ENCODE peak calls at places on chromosomes 13 and 19, in nine cellular contexts. T, X, N, H, M, E, W, Q and K are unnamed samples.

GRCh38 chr19:29841559-29842367 is 30.0 kb downstream of the CCNE1 start:
- DNase-seq in T (peak; percentile 53), X (no peak), N (peak; percentile 76), H (no peak), M (peak; percentile 65), E (peak; percentile 29), W (no peak), Q (no peak), K (no peak)

GRCh38 chr13:84127597-84128128 is 245.4 kb upstream of the SLITRK1 start:
- DNase-seq in T (no peak), X (no peak), N (no peak), H (no peak), M (no peak), E (no peak), W (no peak), Q (no peak), K (no peak)

GRCh38 chr13:102721800-102722231 is 27.0 kb upstream of the METTL21C start:
- DNase-seq in T (no peak), X (peak; percentile 52), N (peak; percentile 9), H (no peak), M (no peak), E (no peak), W (no peak), Q (no peak), K (no peak)

GRCh38 chr13:62997696-62998095 is 1582.0 kb upstream of the PCDH20 start:
- DNase-seq in T (no peak), X (no peak), N (no peak), H (no peak), M (no peak), E (no peak), W (no peak), Q (no peak), K (no peak)

GRCh38 chr13:90276208-90276607 is 1071.3 kb upstream of the MIR17HG start:
- DNase-seq in T (no peak), X (no peak), N (no peak), H (no peak), M (no peak), E (no peak), W (no peak), Q (no peak), K (no peak)

GRCh38 chr13:74866151-74866550 is 615.8 kb downstream of the TBC1D4 start:
- DNase-seq in T (no peak), X (no peak), N (no peak), H (no peak), M (no peak), E (no peak), W (no peak), Q (no peak), K (no peak)

GRCh38 chr13:39602614-39603366 is at the start of gene LHFPL6:
- DNase-seq in T (peak; percentile 75), X (peak; percentile 52), N (peak; percentile 87), H (peak; percentile 94), M (peak; percentile 76), E (peak; percentile 73), W (peak; percentile 48), Q (peak; percentile 74), K (no peak)

GRCh38 chr13:114111577-114111976 is 20.8 kb downstream of the RASA3 start:
- DNase-seq in T (peak; percentile 17), X (no peak), N (no peak), H (peak; percentile 24), M (no peak), E (no peak), W (peak; percentile 82), Q (no peak), K (no peak)

GRCh38 chr19:39401549-39402416 is 4.9 kb upstream of the ZFP36 start:
- DNase-seq in T (no peak), X (no peak), N (peak; percentile 86), H (peak; percentile 41), M (no peak), E (no peak), W (peak; percentile 32), Q (peak; percentile 79), K (no peak)

GRCh38 chr19:13314761-13315160 is 164.6 kb downstream of the IER2 start:
- DNase-seq in T (no peak), X (no peak), N (no peak), H (no peak), M (no peak), E (no peak), W (no peak), Q (no peak), K (no peak)

GRCh38 chr13:112859817-112860190 is 109.2 kb upstream of the MCF2L start:
- DNase-seq in T (no peak), X (no peak), N (peak; percentile 83), H (peak; percentile 27), M (no peak), E (no peak), W (no peak), Q (no peak), K (no peak)

GRCh38 chr13:66805657-66806056 is 424.5 kb downstream of the PCDH9 start:
- DNase-seq in T (no peak), X (no peak), N (no peak), H (no peak), M (no peak), E (no peak), W (no peak), Q (no peak), K (no peak)

GRCh38 chr13:76887070-76887563 is 912 bp upstream of the KCTD12 start:
- DNase-seq in T (no peak), X (no peak), N (no peak), H (no peak), M (peak; percentile 42), E (peak; percentile 11), W (no peak), Q (no peak), K (no peak)